ENCODE peak calls at places on chromosomes 4 and X, in nine cellular contexts. G, Z, U, J, L, W, F, M and V are unnamed samples.

GRCh38 chr4:8318509-8318908 is 49.0 kb downstream of the HTRA3 start:
- DNase-seq in G (no peak), Z (no peak), U (no peak), J (no peak), L (no peak), W (no peak), F (no peak), M (no peak), V (no peak)

GRCh38 chr4:7400671-7401298 is 33.9 kb downstream of the PSAPL1 start:
- DNase-seq in G (no peak), Z (no peak), U (no peak), J (no peak), L (no peak), W (no peak), F (no peak), M (no peak), V (no peak)

GRCh38 chrX:66110112-66110511 is 53.9 kb upstream of the HEPH start:
- DNase-seq in G (no peak), Z (no peak), U (no peak), J (peak), L (no peak), W (no peak), F (no peak), M (peak), V (no peak)

GRCh38 chr4:92304636-92305035 is 870 bp downstream of the GRID2 start:
- DNase-seq in G (no peak), Z (no peak), U (no peak), J (no peak), L (no peak), W (no peak), F (no peak), M (no peak), V (no peak)

GRCh38 chr4:88143504-88143903 is 14.9 kb downstream of the ABCG2 start:
- DNase-seq in G (no peak), Z (no peak), U (no peak), J (peak), L (no peak), W (no peak), F (no peak), M (no peak), V (no peak)

GRCh38 chr4:1508161-1509160 is 102.2 kb upstream of the NKX1-1 start:
- DNase-seq in G (no peak), Z (peak), U (no peak), J (no peak), L (no peak), W (no peak), F (no peak), M (no peak), V (peak)

GRCh38 chr4:150078041-150078995 is at the start of gene DCLK2:
- DNase-seq in G (no peak), Z (peak), U (peak), J (peak), L (peak), W (no peak), F (peak), M (no peak), V (peak)

GRCh38 chr4:123591875-123592274 is 195.3 kb downstream of the SPRY1 start:
- DNase-seq in G (no peak), Z (no peak), U (no peak), J (no peak), L (no peak), W (no peak), F (no peak), M (no peak), V (no peak)

GRCh38 chrX:138775501-138775900 is 64.0 kb upstream of the FGF13 start:
- DNase-seq in G (no peak), Z (no peak), U (no peak), J (peak), L (no peak), W (no peak), F (peak), M (peak), V (no peak)

GRCh38 chr4:140153419-140153743 is 603 bp downstream of the MAML3 start:
- DNase-seq in G (no peak), Z (no peak), U (no peak), J (no peak), L (no peak), W (no peak), F (no peak), M (no peak), V (no peak)

GRCh38 chr4:86822136-86822535 is 27.0 kb downstream of the SLC10A6 start:
- DNase-seq in G (no peak), Z (no peak), U (no peak), J (no peak), L (no peak), W (no peak), F (no peak), M (no peak), V (no peak)

GRCh38 chr4:151029537-151029936 is 14.5 kb upstream of the LRBA start:
- DNase-seq in G (no peak), Z (no peak), U (no peak), J (no peak), L (no peak), W (no peak), F (no peak), M (no peak), V (no peak)

GRCh38 chr4:59175588-59175987 is 2024.5 kb upstream of the ADGRL3 start:
- DNase-seq in G (no peak), Z (no peak), U (no peak), J (no peak), L (no peak), W (no peak), F (no peak), M (no peak), V (no peak)

GRCh38 chr4:145178740-145179139 is 1.6 kb downstream of the OTUD4 start:
- DNase-seq in G (no peak), Z (no peak), U (no peak), J (no peak), L (no peak), W (no peak), F (no peak), M (peak), V (no peak)

GRCh38 chr4:3297066-3297859 is 4.4 kb downstream of the RGS12 start:
- DNase-seq in G (no peak), Z (no peak), U (no peak), J (no peak), L (no peak), W (no peak), F (no peak), M (no peak), V (no peak)

GRCh38 chrX:55488268-55488558 is 1.4 kb downstream of the USP51 start:
- DNase-seq in G (no peak), Z (no peak), U (no peak), J (no peak), L (no peak), W (no peak), F (no peak), M (peak), V (no peak)

GRCh38 chr4:82469776-82470345 is 39.5 kb downstream of the ENOPH1 start:
- DNase-seq in G (no peak), Z (no peak), U (no peak), J (peak), L (no peak), W (no peak), F (peak), M (no peak), V (no peak)

GRCh38 chr4:173990879-173991231 is 292.6 kb downstream of the FBXO8 start:
- DNase-seq in G (no peak), Z (peak), U (no peak), J (no peak), L (no peak), W (no peak), F (no peak), M (no peak), V (no peak)

GRCh38 chr4:113433116-113433515 is 328.4 kb downstream of the CAMK2D start:
- DNase-seq in G (no peak), Z (no peak), U (no peak), J (no peak), L (no peak), W (no peak), F (no peak), M (no peak), V (no peak)

GRCh38 chrX:5748751-5749150 is 479.9 kb downstream of the NLGN4X start:
- DNase-seq in G (no peak), Z (no peak), U (no peak), J (no peak), L (no peak), W (no peak), F (no peak), M (no peak), V (no peak)

GRCh38 chr4:87251104-87251503 is 30.7 kb upstream of the KLHL8 start:
- DNase-seq in G (no peak), Z (no peak), U (no peak), J (no peak), L (no peak), W (no peak), F (no peak), M (no peak), V (no peak)

GRCh38 chr4:2363056-2363719 is 55.3 kb downstream of the ZFYVE28 start:
- DNase-seq in G (no peak), Z (no peak), U (no peak), J (peak), L (peak), W (no peak), F (peak), M (no peak), V (no peak)

DNA sequence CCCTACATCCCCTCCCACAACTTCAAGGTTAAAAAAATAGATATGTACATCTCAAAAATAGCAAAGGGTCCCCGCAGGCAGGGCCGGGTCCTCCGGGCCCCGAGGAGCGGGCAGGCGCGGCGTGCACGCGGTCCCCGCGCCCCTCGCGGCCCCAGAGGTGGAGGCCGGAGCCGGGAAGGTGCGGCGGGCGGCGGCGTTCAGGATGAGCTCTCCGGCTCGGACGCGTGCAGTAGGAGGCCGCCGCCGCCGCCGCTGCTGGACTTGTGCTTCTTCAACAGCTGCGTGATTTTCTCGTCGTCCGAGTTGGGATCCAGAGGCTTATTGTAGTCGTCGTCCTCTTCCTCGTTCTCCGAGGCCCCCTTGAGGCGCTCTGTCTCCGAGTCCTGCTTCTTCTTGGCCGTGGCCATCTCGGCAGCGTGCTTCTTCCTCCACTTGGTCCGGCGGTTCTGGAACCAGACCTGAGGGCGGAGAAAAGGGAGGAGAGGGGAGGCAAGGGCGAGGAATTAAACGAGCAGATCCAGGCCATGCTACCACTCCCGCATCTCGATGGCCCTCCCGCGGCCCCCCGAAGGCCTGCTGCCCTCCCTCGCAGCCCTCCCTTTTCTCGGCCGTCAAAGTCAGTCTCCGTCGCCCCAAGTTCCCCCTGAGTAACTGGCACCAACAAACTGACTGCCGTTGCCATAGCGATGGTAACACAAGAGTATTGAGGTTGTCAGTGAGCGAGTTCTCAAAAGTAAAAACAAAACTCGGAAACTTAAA is 5.8 kb downstream of the NKX6-1 start:
- DNase-seq in G (no peak), Z (no peak), U (no peak), J (peak), L (no peak), W (no peak), F (no peak), M (peak), V (no peak)
- TF ChIP-seq CTCF in G (no peak), Z (no peak), U (no peak), J (no peak), L (no peak), W (no peak), F (peak), M (no peak), V (no peak)

GRCh38 chr4:153543351-153543750 is 77.2 kb downstream of the TMEM131L start:
- DNase-seq in G (no peak), Z (no peak), U (no peak), J (no peak), L (no peak), W (no peak), F (no peak), M (no peak), V (no peak)

GRCh38 chr4:153541426-153542096 is 75.4 kb downstream of the TMEM131L start:
- DNase-seq in G (no peak), Z (no peak), U (no peak), J (peak), L (no peak), W (no peak), F (peak), M (peak), V (no peak)

GRCh38 chr4:153545822-153546221 is 79.7 kb downstream of the TMEM131L start:
- DNase-seq in G (no peak), Z (no peak), U (no peak), J (no peak), L (no peak), W (no peak), F (no peak), M (no peak), V (no peak)

GRCh38 chr4:153542131-153542530 is 76.0 kb downstream of the TMEM131L start:
- DNase-seq in G (no peak), Z (no peak), U (no peak), J (no peak), L (no peak), W (no peak), F (no peak), M (no peak), V (no peak)

DNA sequence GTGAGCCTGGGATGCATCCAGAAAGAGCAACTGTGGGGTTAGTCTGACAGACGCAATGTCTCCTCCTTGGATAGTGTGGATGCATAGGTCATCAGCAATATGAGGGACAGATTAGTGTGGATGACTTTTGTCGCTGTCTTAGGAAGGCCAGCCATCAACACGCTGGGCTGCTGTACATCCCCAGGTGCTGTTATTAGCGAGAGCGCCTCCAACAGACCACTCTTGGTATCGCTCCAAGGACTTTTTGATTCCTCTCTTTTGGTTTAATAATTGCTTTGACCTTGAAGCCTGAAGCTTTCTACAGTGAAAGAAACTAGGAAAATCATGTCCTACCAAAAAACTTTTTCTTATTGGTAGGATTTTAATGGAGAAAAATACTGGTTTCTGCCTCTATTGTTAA is 76.7 kb downstream of the TMEM131L start:
- DNase-seq in G (no peak), Z (no peak), U (no peak), J (no peak), L (no peak), W (no peak), F (no peak), M (no peak), V (no peak)
- TF ChIP-seq CTCF in G (peak), Z (no peak), U (no peak), J (peak), L (no peak), W (no peak), F (no peak), M (peak), V (no peak)

DNA sequence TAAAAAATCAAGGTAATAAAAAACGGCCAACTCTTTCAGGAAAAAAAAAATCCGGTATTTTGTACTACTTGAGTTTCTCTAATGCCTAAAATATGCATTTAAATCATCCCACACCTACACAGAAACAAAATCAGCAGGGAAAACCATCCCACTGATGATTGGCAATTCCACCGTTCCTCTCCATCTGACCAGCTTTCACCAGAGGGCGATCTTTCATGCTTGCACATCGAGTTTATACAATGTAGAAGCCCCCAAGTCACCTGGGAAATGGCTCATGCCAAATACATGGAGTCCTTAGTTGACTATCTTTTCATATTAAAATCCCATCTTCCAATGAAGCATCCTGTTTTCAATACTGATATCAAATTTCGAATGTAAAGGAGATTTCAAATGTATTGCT is 69.2 kb downstream of the PTCHD1 start:
- DNase-seq in G (no peak), Z (no peak), U (no peak), J (no peak), L (no peak), W (no peak), F (no peak), M (no peak), V (no peak)
- TF ChIP-seq CTCF in G (no peak), Z (no peak), U (no peak), J (peak), L (no peak), W (no peak), F (no peak), M (peak), V (no peak)

GRCh38 chr4:143375326-143376073 is 38.8 kb downstream of the GAB1 start:
- DNase-seq in G (no peak), Z (no peak), U (peak), J (peak), L (no peak), W (no peak), F (no peak), M (peak), V (no peak)
- TF ChIP-seq CTCF in G (no peak), Z (peak), U (peak), J (peak), L (no peak), W (no peak), F (peak), M (peak), V (no peak)

GRCh38 chr4:21790437-21791029 is 158.0 kb downstream of the KCNIP4 start:
- DNase-seq in G (no peak), Z (no peak), U (no peak), J (peak), L (no peak), W (no peak), F (no peak), M (peak), V (no peak)
- TF ChIP-seq CTCF in G (peak), Z (peak), U (peak), J (peak), L (peak), W (no peak), F (peak), M (peak), V (no peak)

DNA sequence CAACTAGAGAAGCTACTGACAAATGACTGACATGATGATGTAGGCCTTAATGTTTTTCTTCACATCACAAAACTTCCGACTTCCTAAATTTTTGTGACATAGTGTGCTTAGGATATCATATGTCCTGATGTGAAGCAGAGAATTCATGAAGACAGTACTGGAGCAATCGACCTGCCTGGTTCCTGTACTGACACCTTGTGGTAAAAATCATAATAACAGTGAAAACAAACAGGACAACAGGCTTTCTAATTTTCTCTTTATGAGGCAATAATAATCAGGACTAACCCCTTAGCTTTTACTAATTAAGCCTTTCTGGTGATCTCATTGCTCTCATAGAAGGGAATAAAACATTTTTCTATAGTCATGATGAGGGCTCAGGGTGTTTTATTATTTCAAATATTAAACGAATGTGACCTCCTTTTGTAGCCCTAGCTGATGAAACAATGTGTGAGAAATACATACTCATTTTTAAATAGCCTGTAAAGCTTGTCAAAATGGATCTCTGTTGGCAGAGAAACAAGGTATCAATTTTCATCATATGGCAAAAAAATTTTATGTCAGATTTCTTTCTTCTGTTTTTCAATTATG is 158.4 kb downstream of the TENT5D start:
- DNase-seq in G (no peak), Z (no peak), U (no peak), J (peak), L (no peak), W (no peak), F (no peak), M (peak), V (no peak)
- TF ChIP-seq CTCF in G (peak), Z (no peak), U (no peak), J (peak), L (peak), W (no peak), F (peak), M (peak), V (no peak)

DNA sequence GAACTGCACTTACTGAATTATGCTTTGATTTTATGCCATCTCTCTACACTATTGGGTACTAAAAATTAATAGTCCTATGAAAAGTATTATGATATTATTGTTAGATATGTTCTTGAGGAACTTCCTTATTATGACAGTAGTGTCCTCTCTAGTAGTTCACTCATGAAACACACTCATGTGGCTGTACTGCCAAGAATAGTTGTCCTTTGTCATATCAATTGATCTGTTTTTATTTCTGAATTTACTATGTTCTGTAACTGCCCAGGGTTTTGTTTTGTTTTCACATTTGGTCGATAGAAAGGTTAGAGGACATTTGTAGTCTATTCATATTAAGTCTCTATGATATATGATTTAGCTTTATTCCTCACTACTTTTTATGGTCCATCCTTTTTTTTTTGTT is 215.2 kb downstream of the PPARGC1A start:
- DNase-seq in G (no peak), Z (no peak), U (no peak), J (no peak), L (no peak), W (no peak), F (no peak), M (no peak), V (no peak)
- TF ChIP-seq CTCF in G (no peak), Z (no peak), U (no peak), J (no peak), L (no peak), W (no peak), F (no peak), M (no peak), V (no peak)

GRCh38 chr4:15963568-15963967 is 593 bp upstream of the FGFBP2 start:
- DNase-seq in G (peak), Z (no peak), U (no peak), J (no peak), L (no peak), W (no peak), F (no peak), M (no peak), V (no peak)

GRCh38 chr4:15961778-15962510 is 1.0 kb downstream of the FGFBP2 start:
- DNase-seq in G (peak), Z (no peak), U (no peak), J (no peak), L (no peak), W (no peak), F (no peak), M (no peak), V (no peak)

GRCh38 chr4:15963001-15963451 is at the start of gene FGFBP2:
- DNase-seq in G (peak), Z (no peak), U (no peak), J (peak), L (no peak), W (no peak), F (peak), M (peak), V (no peak)

GRCh38 chr4:15965325-15965724 is 2.4 kb upstream of the FGFBP2 start:
- DNase-seq in G (no peak), Z (no peak), U (no peak), J (no peak), L (no peak), W (no peak), F (no peak), M (no peak), V (no peak)

DNA sequence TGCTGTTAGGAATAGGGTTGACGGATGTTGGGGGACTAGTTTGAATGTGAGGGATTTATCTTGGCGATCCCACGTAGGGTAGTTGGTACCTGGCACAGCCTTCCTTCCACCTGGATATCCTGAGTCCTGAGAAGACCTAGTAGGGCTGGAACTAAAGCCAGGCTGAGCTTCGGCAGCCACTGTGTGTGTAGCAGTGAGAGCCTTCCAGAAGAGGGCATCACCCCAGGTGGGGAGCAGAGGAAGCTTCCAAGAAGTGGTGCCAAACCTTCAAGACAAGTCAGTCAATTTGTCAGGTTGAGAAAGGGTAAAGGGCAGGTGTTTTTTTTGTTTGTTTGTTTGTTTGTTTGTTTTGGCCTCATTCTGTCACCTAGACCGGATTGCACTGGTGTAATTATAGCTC is 1.2 kb upstream of the FGFBP2 start:
- DNase-seq in G (no peak), Z (no peak), U (no peak), J (no peak), L (no peak), W (no peak), F (no peak), M (no peak), V (no peak)
- TF ChIP-seq CTCF in G (no peak), Z (no peak), U (no peak), J (peak), L (no peak), W (no peak), F (no peak), M (no peak), V (no peak)